ENCODE peak calls at places on chromosomes 13 and 19, in eight cellular contexts. A is neuronal stem cell, M is stomach, C is gastrocnemius medialis, Q is fibroblast of lung, P is cardiac muscle cell, F is heart right ventricle, J is A549. N is an unnamed sample.

GRCh38 chr13:98525852-98526512 is 50.9 kb downstream of the STK24 start:
- DNase-seq in A (no peak), C (no peak), J (no peak), Q (no peak), F (no peak), P (no peak), M (no peak), N (no peak)

GRCh38 chr19:4379383-4380253 is 20.7 kb downstream of the SH3GL1 start:
- DNase-seq in P (no peak), J (peak; percentile 27), C (peak; percentile 82), M (peak; percentile 82), Q (no peak), F (no peak), A (no peak), N (no peak)

GRCh38 chr19:32824136-32824835 is 45.3 kb downstream of the SLC7A9 start:
- DNase-seq in M (no peak), A (no peak), C (no peak), Q (no peak), P (no peak), F (no peak), J (no peak), N (no peak)

GRCh38 chr19:33684550-33685303 is 63.0 kb downstream of the CHST8 start:
- DNase-seq in P (no peak), C (no peak), M (no peak), J (no peak), F (no peak), A (no peak), Q (no peak), N (no peak)

GRCh38 chr19:13983213-13983889 is 22.8 kb downstream of the RFX1 start:
- DNase-seq in Q (no peak), P (no peak), A (no peak), J (no peak), M (no peak), F (no peak), C (no peak), N (no peak)

GRCh38 chr13:99498304-99499161 is 2.7 kb upstream of the TM9SF2 start:
- DNase-seq in Q (peak; percentile 97), F (peak; percentile 96), C (peak; percentile 94), P (peak; percentile 94), M (peak; percentile 98), J (peak; percentile 91), A (peak; percentile 94), N (peak; percentile 98)

GRCh38 chr13:34822681-34823080 is 119.4 kb upstream of the NBEA start:
- DNase-seq in F (no peak), A (no peak), M (no peak), C (no peak), J (no peak), Q (no peak), P (no peak), N (no peak)

GRCh38 chr19:45469132-45469834 is 1.5 kb downstream of the FOSB start:
- DNase-seq in P (peak; percentile 96), A (peak; percentile 95), Q (peak; percentile 94), F (peak; percentile 94), M (peak; percentile 95), J (peak; percentile 78), C (peak; percentile 87), N (peak; percentile 93)

GRCh38 chr19:43488179-43488578 is 16.4 kb downstream of the PHLDB3 start:
- DNase-seq in M (no peak), J (no peak), A (no peak), F (no peak), C (no peak), Q (no peak), P (no peak), N (no peak)

GRCh38 chr13:48210178-48210577 is 22.8 kb upstream of the ITM2B start:
- DNase-seq in C (no peak), M (no peak), A (no peak), J (peak; percentile 8), Q (peak; percentile 82), P (no peak), F (no peak), N (no peak)

GRCh38 chr13:90950134-90950533 is 397.4 kb upstream of the MIR17HG start:
- DNase-seq in J (no peak), Q (no peak), F (no peak), C (no peak), P (no peak), A (no peak), M (no peak), N (no peak)

GRCh38 chr13:67228031-67228430 is 2.1 kb downstream of the PCDH9 start:
- DNase-seq in J (no peak), F (no peak), P (no peak), C (no peak), A (no peak), Q (no peak), M (no peak), N (no peak)

GRCh38 chr13:52405369-52405766 is 604 bp downstream of the THSD1 start:
- DNase-seq in F (no peak), P (no peak), A (no peak), C (no peak), J (no peak), M (no peak), Q (no peak), N (no peak)

GRCh38 chr13:48126944-48127814 is 32.3 kb upstream of the MED4 start:
- DNase-seq in J (peak; percentile 33), P (peak; percentile 71), C (peak; percentile 43), M (peak; percentile 29), A (peak; percentile 54), F (peak; percentile 76), Q (peak; percentile 83), N (peak; percentile 84)

GRCh38 chr19:29665826-29666633 is 769 bp downstream of the PLEKHF1 start:
- DNase-seq in F (peak; percentile 76), J (no peak), P (peak; percentile 22), Q (peak; percentile 80), M (peak; percentile 41), C (peak; percentile 56), A (peak; percentile 37), N (peak; percentile 90)

GRCh38 chr19:46296722-46297431 is at the start of gene HIF3A:
- DNase-seq in A (peak; percentile 94), J (no peak), P (peak; percentile 97), Q (peak; percentile 80), F (peak; percentile 67), M (peak; percentile 78), C (no peak), N (no peak)

GRCh38 chr19:19594371-19594770 is 24.1 kb downstream of the PBX4 start:
- DNase-seq in F (no peak), A (no peak), C (no peak), M (no peak), P (no peak), J (no peak), Q (no peak), N (no peak)

GRCh38 chr19:10651821-10652220 is 2.3 kb upstream of the ILF3 start:
- DNase-seq in Q (peak; percentile 68), F (no peak), C (no peak), A (no peak), M (no peak), P (no peak), J (no peak), N (no peak)

GRCh38 chr13:40589285-40590109 is 76.9 kb downstream of the FOXO1 start:
- DNase-seq in M (no peak), J (no peak), A (peak; percentile 18), F (no peak), P (peak; percentile 20), Q (peak; percentile 49), C (peak; percentile 74), N (no peak)

GRCh38 chr19:17860331-17860992 is 752 bp downstream of the RPL18A start:
- DNase-seq in Q (no peak), A (no peak), J (no peak), M (no peak), C (no peak), P (no peak), F (no peak), N (no peak)
- H3K27ac ChIP-seq in Q (peak overlapping the region; percentile 88), A (no peak overlapping the region), J (peak overlapping the region; percentile 100), M (peak overlapping the region; percentile 98), C (peak overlapping the region; percentile 94), P (peak overlapping the region; percentile 20), F (peak overlapping the region; percentile 89), N (peak overlapping the region; percentile 85)

DNA sequence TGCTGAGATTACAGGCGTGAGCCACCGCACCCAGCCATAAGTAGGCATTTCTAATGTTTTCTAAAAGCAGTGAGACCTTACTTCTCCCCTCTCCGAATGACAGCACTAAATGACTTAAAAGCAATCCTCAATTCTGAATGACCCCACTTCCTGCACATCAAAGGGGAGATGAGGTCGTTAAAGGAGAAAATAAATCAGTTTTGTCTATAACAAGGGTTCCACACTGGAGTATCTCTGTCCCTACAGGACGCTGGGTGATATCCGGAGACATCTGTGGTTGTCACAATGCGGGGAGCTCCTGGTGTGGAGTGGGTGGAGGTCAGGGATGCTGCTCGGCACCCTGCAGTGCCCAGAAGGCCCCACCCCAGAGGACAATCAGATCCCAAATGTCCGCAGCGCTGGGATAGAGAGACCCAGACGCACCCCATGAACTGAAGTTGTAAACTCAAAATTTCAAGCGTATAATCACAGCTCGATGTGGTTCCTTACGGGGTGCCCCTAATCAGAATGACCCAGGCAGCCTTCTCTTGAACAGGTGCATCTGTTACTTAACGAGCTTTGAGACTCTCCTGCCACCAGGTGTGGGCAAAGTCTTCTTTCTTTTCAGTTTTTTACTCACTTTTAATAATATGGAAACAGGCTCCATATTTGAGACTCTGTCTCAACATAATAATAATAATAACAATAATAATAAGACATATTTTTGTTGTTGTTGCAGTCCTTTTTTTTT is 2.9 kb downstream of the GNG7 start:
- DNase-seq in A (no peak), J (no peak), F (no peak), C (no peak), P (no peak), Q (no peak), M (no peak), N (no peak)
- H3K4me3 ChIP-seq in A (no peak overlapping the region), J (no peak overlapping the region), F (no peak overlapping the region), C (no peak overlapping the region), P (no peak overlapping the region), Q (no peak overlapping the region), M (no peak overlapping the region), N (no peak overlapping the region)

DNA sequence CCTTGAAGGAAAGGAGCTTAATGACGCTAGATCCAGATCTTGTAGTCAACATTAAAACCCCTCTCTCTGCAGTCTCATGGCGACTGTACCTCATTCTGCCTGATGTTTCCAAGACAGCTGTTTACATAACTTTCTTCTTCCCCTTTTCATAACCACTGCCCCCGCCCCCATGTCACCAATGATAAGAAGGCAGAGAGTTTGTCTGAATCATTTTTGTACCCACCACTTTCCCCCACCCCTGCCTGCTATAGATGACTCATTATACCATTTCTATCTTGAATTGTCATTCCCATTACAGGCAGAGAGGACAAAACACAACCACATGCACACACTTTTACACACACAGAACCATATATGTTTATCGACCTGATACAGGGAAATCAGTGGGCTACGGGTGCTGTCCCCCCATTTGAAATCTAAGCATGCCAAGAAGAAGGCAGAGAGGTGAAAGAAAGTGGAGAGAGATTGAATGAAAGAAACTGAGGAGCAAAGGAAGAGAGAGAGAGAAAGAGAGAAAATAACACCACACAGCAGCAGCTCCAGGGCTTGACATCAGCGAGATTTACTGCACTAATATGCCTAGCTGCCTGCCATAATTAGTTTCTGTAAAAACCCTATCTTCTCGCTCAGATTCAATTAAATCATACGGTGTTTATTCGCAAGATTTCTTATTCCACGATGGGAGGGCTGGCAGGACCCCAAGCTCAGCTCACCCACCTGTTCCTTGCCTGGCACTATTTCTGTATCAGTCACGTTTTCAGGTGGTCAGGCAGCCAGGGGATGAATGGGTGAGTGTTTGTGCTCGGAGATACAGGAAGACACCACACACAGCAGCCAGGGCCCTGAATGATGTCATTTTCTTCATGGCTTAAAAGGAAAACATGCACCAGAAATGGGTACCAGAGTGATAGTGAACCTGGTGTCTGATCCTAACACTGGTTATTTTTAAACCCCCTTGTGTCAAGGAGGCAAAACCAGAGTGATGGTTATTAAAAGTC is 114.3 kb upstream of the SERP2 start:
- DNase-seq in M (peak; percentile 41), C (peak; percentile 33), P (no peak), Q (peak; percentile 45), F (no peak), J (no peak), A (no peak), N (peak; percentile 73)
- H3K27ac ChIP-seq in M (peak overlapping the region; percentile 76), C (peak overlapping the region; percentile 72), P (no peak overlapping the region), Q (no peak overlapping the region), F (peak overlapping the region; percentile 79), J (peak overlapping the region; percentile 69), A (no peak overlapping the region), N (peak overlapping the region; percentile 45)

GRCh38 chr13:59691501-59692066 is 472.1 kb downstream of the DIAPH3 start:
- DNase-seq in J (no peak), F (no peak), M (no peak), Q (peak; percentile 65), A (no peak), P (no peak), C (no peak), N (no peak)
- H3K4me3 ChIP-seq in J (no peak overlapping the region), F (no peak overlapping the region), M (no peak overlapping the region), Q (no peak overlapping the region), A (no peak overlapping the region), P (no peak overlapping the region), C (no peak overlapping the region), N (no peak overlapping the region)